ENCODE peak calls at places on chromosomes 1 and 21, in five cellular contexts. A is foreskin fibroblast, R is foreskin keratinocyte, T is GM12865, P is thyroid gland. G is an unnamed sample.

GRCh38 chr1:53060580-53060979 is 1.4 kb upstream of the PODN start:
- DNase-seq in A (peak; percentile 71), R (no peak), T (no peak), P (no peak), G (no peak)

GRCh38 chr1:203103201-203103600 is 17.4 kb upstream of the MYOG start:
- DNase-seq in A (no peak), R (no peak), T (no peak), P (no peak), G (no peak)

GRCh38 chr1:56215086-56215485 is 364.3 kb downstream of the PLPP3 start:
- DNase-seq in A (no peak), R (no peak), T (no peak), P (no peak), G (no peak)

GRCh38 chr1:202599669-202600431 is 110.4 kb downstream of the SYT2 start:
- DNase-seq in A (peak; percentile 77), R (peak; percentile 61), T (peak; percentile 82), P (peak; percentile 75), G (peak; percentile 89)

GRCh38 chr1:62437273-62437945 is 560 bp downstream of the USP1 start:
- DNase-seq in A (no peak), R (no peak), T (no peak), P (no peak), G (no peak)

GRCh38 chr21:34544032-34544496 is 32.1 kb upstream of the KCNE1 start:
- DNase-seq in A (peak; percentile 60), R (peak; percentile 63), T (peak; percentile 91), P (peak; percentile 82), G (peak; percentile 78)

GRCh38 chr1:96559707-96560588 is 161.6 kb upstream of the PTBP2 start:
- DNase-seq in A (peak; percentile 98), R (peak; percentile 100), T (no peak), P (peak; percentile 68), G (peak; percentile 33)

GRCh38 chr1:30588311-30589073 is 134.9 kb downstream of the MATN1 start:
- DNase-seq in A (no peak), R (no peak), T (no peak), P (no peak), G (no peak)

GRCh38 chr1:85577421-85578320 is 2.9 kb upstream of the CCN1 start:
- DNase-seq in A (peak; percentile 77), R (peak; percentile 37), T (no peak), P (peak; percentile 16), G (no peak)

GRCh38 chr21:29130234-29130993 is at the start of gene MAP3K7CL:
- DNase-seq in A (peak; percentile 99), R (peak; percentile 98), T (no peak), P (no peak), G (peak; percentile 30)

GRCh38 chr1:179251675-179252074 is 22.2 kb upstream of the ABL2 start:
- DNase-seq in A (peak; percentile 48), R (peak; percentile 37), T (peak; percentile 11), P (no peak), G (peak; percentile 27)

DNA sequence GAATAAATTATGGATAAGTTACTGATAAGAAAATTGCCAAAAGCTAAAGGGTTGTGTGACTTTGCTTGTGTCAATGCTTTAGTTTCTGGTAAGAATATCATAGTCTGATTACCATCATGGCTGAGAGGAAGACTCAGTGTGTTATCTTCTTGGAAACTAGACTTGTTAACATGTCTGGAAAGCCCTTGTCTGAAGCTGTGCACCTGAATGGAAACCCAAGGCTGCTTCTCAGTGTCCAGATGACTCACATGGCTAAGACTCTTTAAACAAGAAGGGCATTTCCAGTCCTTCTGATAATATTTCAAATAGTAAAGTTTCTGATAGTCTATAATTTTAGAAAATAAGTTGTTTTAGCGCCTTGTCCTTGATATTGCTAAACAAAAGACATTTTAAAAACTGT is 1092.7 kb downstream of the PLA2G4A start:
- DNase-seq in A (no peak), R (no peak), T (peak; percentile 11), P (no peak), G (no peak)
- TF ChIP-seq CTCF in A (no peak), R (no peak), T (no peak), P (no peak), G (no peak)

GRCh38 chr1:161177112-161177935 is at the start of gene B4GALT3:
- DNase-seq in A (peak; percentile 70), R (peak; percentile 68), T (peak; percentile 90), P (peak; percentile 88), G (peak; percentile 94)
- TF ChIP-seq CTCF in A (no peak), R (no peak), T (no peak), P (peak; percentile 12), G (no peak)

GRCh38 chr1:8398677-8399076 is 80.8 kb downstream of the SLC45A1 start:
- DNase-seq in A (no peak), R (no peak), T (peak; percentile 17), P (no peak), G (no peak)
- TF ChIP-seq CTCF in A (no peak), R (peak; percentile 8), T (no peak), P (no peak), G (no peak)

GRCh38 chr1:114286179-114286578 is 132.5 kb upstream of the SYT6 start:
- DNase-seq in A (peak; percentile 10), R (peak; percentile 9), T (no peak), P (no peak), G (no peak)
- TF ChIP-seq CTCF in A (no peak), R (peak; percentile 38), T (no peak), P (no peak), G (no peak)

GRCh38 chr1:226121587-226122400 is 59.3 kb downstream of the H3-3A start:
- DNase-seq in A (no peak), R (no peak), T (peak; percentile 87), P (peak; percentile 62), G (peak; percentile 89)
- TF ChIP-seq CTCF in A (peak; percentile 35), R (peak; percentile 90), T (peak; percentile 78), P (no peak), G (peak; percentile 96)